ENCODE peak calls at places on chromosomes 5 and 9, in five cellular contexts. One of them, this sample, is unnamed. For H3K4me1, the result is how much of the 10 kb centered on the place peaks cover.

GRCh38 chr9:22052376-22052945 is 43.4 kb upstream of the CDKN2B start:
- DNase-seq in CD8-positive, alpha-beta T cell: no peak
- DNase-seq in uterus: no peak
- DNase-seq in left ventricle myocardium inferior: no peak
- DNase-seq in A673: no peak
- DNase-seq in this sample: peak

GRCh38 chr5:58497956-58498942 is 7.0 kb downstream of the GAPT start:
- DNase-seq in CD8-positive, alpha-beta T cell: no peak
- DNase-seq in uterus: no peak
- DNase-seq in left ventricle myocardium inferior: no peak
- DNase-seq in A673: peak
- DNase-seq in this sample: peak

GRCh38 chr5:149831492-149831891 is 101.4 kb downstream of the PPARGC1B start:
- DNase-seq in CD8-positive, alpha-beta T cell: no peak
- DNase-seq in uterus: no peak
- DNase-seq in left ventricle myocardium inferior: no peak
- DNase-seq in A673: no peak
- DNase-seq in this sample: no peak

GRCh38 chr9:114382951-114383865 is 4.6 kb downstream of the AKNA start:
- DNase-seq in CD8-positive, alpha-beta T cell: no peak
- DNase-seq in uterus: peak
- DNase-seq in left ventricle myocardium inferior: no peak
- DNase-seq in A673: no peak
- DNase-seq in this sample: peak

GRCh38 chr9:136021171-136021890 is 60.2 kb upstream of the UBAC1 start:
- DNase-seq in CD8-positive, alpha-beta T cell: no peak
- DNase-seq in uterus: peak
- DNase-seq in left ventricle myocardium inferior: peak
- DNase-seq in A673: no peak
- DNase-seq in this sample: no peak

GRCh38 chr5:33531796-33532195 is 91.0 kb downstream of the TARS1 start:
- DNase-seq in CD8-positive, alpha-beta T cell: no peak
- DNase-seq in uterus: no peak
- DNase-seq in left ventricle myocardium inferior: no peak
- DNase-seq in A673: no peak
- DNase-seq in this sample: no peak

GRCh38 chr5:146390469-146390868 is 51.8 kb downstream of the POU4F3 start:
- DNase-seq in CD8-positive, alpha-beta T cell: no peak
- DNase-seq in uterus: no peak
- DNase-seq in left ventricle myocardium inferior: no peak
- DNase-seq in A673: no peak
- DNase-seq in this sample: no peak

GRCh38 chr9:6924988-6925563 is 167.3 kb downstream of the KDM4C start:
- DNase-seq in CD8-positive, alpha-beta T cell: no peak
- DNase-seq in uterus: no peak
- DNase-seq in left ventricle myocardium inferior: no peak
- DNase-seq in A673: no peak
- DNase-seq in this sample: no peak

GRCh38 chr5:104909803-104910202 is 1347.2 kb upstream of the NUDT12 start:
- DNase-seq in CD8-positive, alpha-beta T cell: no peak
- DNase-seq in uterus: no peak
- DNase-seq in left ventricle myocardium inferior: no peak
- DNase-seq in A673: no peak
- DNase-seq in this sample: no peak

GRCh38 chr5:129125819-129126218 is 31.3 kb downstream of the ISOC1 start:
- DNase-seq in CD8-positive, alpha-beta T cell: no peak
- DNase-seq in uterus: no peak
- DNase-seq in left ventricle myocardium inferior: no peak
- DNase-seq in A673: no peak
- DNase-seq in this sample: no peak
- H3K27ac ChIP-seq in CD8-positive, alpha-beta T cell: no peak
- H3K27ac ChIP-seq in uterus: no peak
- H3K27ac ChIP-seq in left ventricle myocardium inferior: peak
- H3K27ac ChIP-seq in A673: no peak
- H3K27ac ChIP-seq in this sample: peak

DNA sequence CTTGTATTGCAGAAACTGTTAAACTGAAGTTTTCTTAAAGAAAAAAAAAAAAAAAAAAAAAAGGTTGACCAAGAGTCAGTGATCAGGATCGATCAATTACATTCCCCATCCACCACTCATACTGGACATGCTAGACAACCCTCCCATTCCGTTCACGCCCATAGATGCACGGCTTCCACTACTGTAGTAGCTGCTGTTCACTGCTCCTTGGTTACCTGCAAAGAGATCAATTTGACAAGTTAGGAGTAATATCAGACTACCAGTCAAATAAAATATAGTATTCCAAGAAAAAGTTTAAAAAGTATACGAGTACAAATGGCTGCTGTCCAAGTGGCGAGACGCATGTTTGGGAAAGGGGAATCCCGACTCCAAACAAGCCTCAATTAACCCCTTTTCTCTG is 8.7 kb downstream of the HNRNPH1 start:
- DNase-seq in CD8-positive, alpha-beta T cell: no peak
- DNase-seq in uterus: no peak
- DNase-seq in left ventricle myocardium inferior: no peak
- DNase-seq in A673: no peak
- DNase-seq in this sample: no peak
- H3K4me1 ChIP-seq in CD8-positive, alpha-beta T cell: half or more
- H3K4me1 ChIP-seq in uterus: under half
- H3K4me1 ChIP-seq in left ventricle myocardium inferior: half or more
- H3K4me1 ChIP-seq in A673: under half
- H3K4me1 ChIP-seq in this sample: under half

DNA sequence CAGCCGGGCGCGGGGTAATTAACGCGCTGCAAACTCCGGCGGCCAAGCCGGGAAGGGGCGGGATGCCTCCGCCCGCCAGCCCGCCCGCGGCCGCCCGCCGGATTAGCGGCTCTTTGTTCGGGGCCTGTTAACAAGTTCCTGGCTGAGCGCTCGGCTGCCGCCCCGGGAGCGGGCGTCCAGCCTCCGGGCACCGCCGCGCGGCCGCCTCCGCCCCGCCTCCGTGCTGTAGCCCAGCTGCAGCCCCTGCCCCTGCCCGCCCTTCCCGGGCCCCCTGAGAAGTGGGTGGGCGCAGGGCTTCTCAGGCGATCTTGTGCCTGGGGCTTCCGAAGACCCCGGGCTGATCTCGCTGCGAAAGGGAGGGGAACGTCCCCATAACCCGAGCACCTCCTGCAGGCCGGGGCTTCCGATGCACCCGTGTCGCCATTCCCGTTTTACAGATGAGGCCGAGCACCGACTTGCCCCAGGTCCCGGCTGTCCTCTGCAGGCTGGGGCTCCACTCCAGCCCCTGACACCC is 7.6 kb downstream of the UNC5A start:
- DNase-seq in CD8-positive, alpha-beta T cell: no peak
- DNase-seq in uterus: no peak
- DNase-seq in left ventricle myocardium inferior: no peak
- DNase-seq in A673: peak
- DNase-seq in this sample: peak
- H3K4me3 ChIP-seq in CD8-positive, alpha-beta T cell: peak
- H3K4me3 ChIP-seq in uterus: no peak
- H3K4me3 ChIP-seq in left ventricle myocardium inferior: peak
- H3K4me3 ChIP-seq in A673: peak
- H3K4me3 ChIP-seq in this sample: peak

DNA sequence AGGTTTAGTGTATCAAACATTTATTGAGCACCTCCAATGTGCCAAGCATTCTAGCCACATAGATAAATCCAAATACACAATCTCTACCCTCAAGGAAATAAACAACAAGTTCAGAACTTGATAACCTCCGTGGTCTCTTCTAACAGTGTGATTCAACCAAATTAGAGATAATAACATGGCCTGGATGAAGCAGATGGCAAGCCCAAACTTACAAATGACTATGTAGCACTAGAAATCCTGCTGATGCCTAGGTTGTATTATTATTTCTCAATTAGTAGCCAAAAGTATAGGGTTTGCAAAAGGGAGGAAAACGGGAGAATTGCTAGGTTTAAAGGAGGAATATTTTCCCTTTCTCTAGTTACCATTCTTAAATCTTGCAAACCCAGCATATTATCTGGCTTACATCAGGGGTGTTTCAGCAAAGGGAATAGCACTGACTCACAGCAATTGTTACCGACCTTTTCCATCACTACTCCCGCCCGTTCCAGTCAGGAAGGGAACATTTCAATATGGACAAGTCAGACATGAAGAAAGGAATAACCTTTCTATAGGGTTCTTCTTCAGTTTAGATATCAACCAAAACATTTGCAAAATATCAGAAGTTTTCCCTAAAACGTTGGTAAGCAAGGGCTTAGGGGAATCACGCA is 2.3 kb downstream of the DPYSL3 start:
- DNase-seq in CD8-positive, alpha-beta T cell: no peak
- DNase-seq in uterus: peak
- DNase-seq in left ventricle myocardium inferior: no peak
- DNase-seq in A673: no peak
- DNase-seq in this sample: no peak
- H3K27ac ChIP-seq in CD8-positive, alpha-beta T cell: no peak
- H3K27ac ChIP-seq in uterus: peak
- H3K27ac ChIP-seq in left ventricle myocardium inferior: peak
- H3K27ac ChIP-seq in A673: no peak
- H3K27ac ChIP-seq in this sample: no peak

This sample was measured in SJCRH30.